ENCODE peak calls at places on chromosomes 2 and 18, in seven cellular contexts. O is IMR-90, S is mesendoderm, L is H1, N is neuronal stem cell, V is H9, Q is mesenchymal stem cell. F is an unnamed sample.

GRCh38 chr2:174009488-174010223 is 44.5 kb upstream of the SP3 start:
- DNase-seq in O (peak; percentile 64), S (no peak), L (no peak), N (no peak), V (no peak), Q (no peak), F (no peak)

GRCh38 chr2:39660612-39661196 is 5.0 kb upstream of the TMEM178A start:
- DNase-seq in O (no peak), S (no peak), L (no peak), N (no peak), V (no peak), Q (peak; percentile 14), F (no peak)

GRCh38 chr2:149747456-149747855 is 159.9 kb upstream of the MMADHC start:
- DNase-seq in O (no peak), S (no peak), L (no peak), N (no peak), V (no peak), Q (no peak), F (no peak)

GRCh38 chr2:105235388-105236059 is 6.0 kb upstream of the GPR45 start:
- DNase-seq in O (peak; percentile 80), S (peak; percentile 93), L (peak; percentile 88), N (peak; percentile 80), V (peak; percentile 82), Q (peak; percentile 86), F (peak; percentile 66)

GRCh38 chr2:146068051-146068450 is 1548.1 kb upstream of the ZEB2 start:
- DNase-seq in O (peak; percentile 5), S (no peak), L (no peak), N (no peak), V (no peak), Q (peak; percentile 5), F (no peak)

GRCh38 chr2:31980674-31981356 is 30.0 kb downstream of the MEMO1 start:
- DNase-seq in O (peak; percentile 68), S (peak; percentile 62), L (no peak), N (no peak), V (peak; percentile 33), Q (peak; percentile 83), F (no peak)

GRCh38 chr2:4122751-4123150 is 419.4 kb downstream of the DCDC2C start:
- DNase-seq in O (no peak), S (no peak), L (no peak), N (no peak), V (no peak), Q (no peak), F (no peak)

GRCh38 chr18:76801567-76802505 is 20.5 kb upstream of the ZNF236 start:
- DNase-seq in O (peak; percentile 35), S (peak; percentile 74), L (peak; percentile 88), N (peak; percentile 35), V (peak; percentile 76), Q (peak; percentile 53), F (peak; percentile 63)

GRCh38 chr2:100733344-100734187 is 86.4 kb upstream of the NPAS2 start:
- DNase-seq in O (peak; percentile 75), S (peak; percentile 51), L (no peak), N (peak; percentile 35), V (peak; percentile 51), Q (peak; percentile 86), F (no peak)

GRCh38 chr2:108593547-108594098 is 59.4 kb downstream of the LIMS1 start:
- DNase-seq in O (peak; percentile 88), S (peak; percentile 49), L (no peak), N (no peak), V (no peak), Q (peak; percentile 61), F (no peak)

GRCh38 chr2:217746741-217747287 is 256.0 kb downstream of the TNS1 start:
- DNase-seq in O (peak; percentile 61), S (no peak), L (peak; percentile 20), N (no peak), V (no peak), Q (peak; percentile 49), F (no peak)

GRCh38 chr2:119387381-119388129 is 20.8 kb downstream of the DBI start:
- DNase-seq in O (peak; percentile 20), S (peak; percentile 39), L (no peak), N (no peak), V (no peak), Q (peak; percentile 70), F (peak; percentile 52)

GRCh38 chr2:113025751-113026150 is 20.5 kb downstream of the IL36A start:
- DNase-seq in O (no peak), S (no peak), L (no peak), N (no peak), V (no peak), Q (no peak), F (no peak)

GRCh38 chr2:102025016-102025491 is 33.3 kb downstream of the IL1R2 start:
- DNase-seq in O (peak; percentile 49), S (no peak), L (no peak), N (no peak), V (no peak), Q (peak; percentile 40), F (no peak)

GRCh38 chr18:5237723-5238370 is 40.8 kb upstream of the AKAIN1 start:
- DNase-seq in O (peak; percentile 85), S (peak; percentile 95), L (peak; percentile 92), N (peak; percentile 87), V (peak; percentile 89), Q (peak; percentile 91), F (peak; percentile 84)

GRCh38 chr2:240963376-240964220 is 34.8 kb upstream of the SNED1 start:
- DNase-seq in O (no peak), S (no peak), L (peak; percentile 45), N (no peak), V (peak; percentile 24), Q (no peak), F (no peak)

GRCh38 chr2:68236080-68236734 is 16.1 kb downstream of the PPP3R1 start:
- DNase-seq in O (no peak), S (no peak), L (no peak), N (no peak), V (no peak), Q (no peak), F (no peak)
- H3K4me1 ChIP-seq in O (peaks cover 24% of the 10 kb centered on the region), S (no peaks in the 10 kb centered on the region), L (no peaks in the 10 kb centered on the region), N (no peaks in the 10 kb centered on the region), V (peaks cover 8% of the 10 kb centered on the region), Q (no peaks in the 10 kb centered on the region), F (no peaks in the 10 kb centered on the region)

GRCh38 chr2:42044939-42045338 is 2.9 kb upstream of the PKDCC start:
- DNase-seq in O (no peak), S (no peak), L (no peak), N (no peak), V (no peak), Q (no peak), F (no peak)
- H2BK5ac ChIP-seq in O (no peak overlapping the region), S (no peak overlapping the region), L (no peak overlapping the region), N (no peak overlapping the region), V (no peak overlapping the region), Q (no peak overlapping the region), F (no peak overlapping the region)

GRCh38 chr2:54558188-54558975 is 102.3 kb downstream of the SPTBN1 start:
- DNase-seq in O (peak; percentile 64), S (peak; percentile 96), L (peak; percentile 72), N (peak; percentile 79), V (peak; percentile 85), Q (peak; percentile 73), F (peak; percentile 54)
- H3K4me1 ChIP-seq in O (peaks cover 21% of the 10 kb centered on the region), S (peaks cover 2% of the 10 kb centered on the region), L (peaks cover 5% of the 10 kb centered on the region), N (peaks cover 13% of the 10 kb centered on the region), V (no peaks in the 10 kb centered on the region), Q (peaks cover 16% of the 10 kb centered on the region), F (peaks cover 10% of the 10 kb centered on the region)

GRCh38 chr18:59041296-59041695 is 98.4 kb upstream of the SEC11C start:
- DNase-seq in O (no peak), S (no peak), L (no peak), N (no peak), V (no peak), Q (no peak), F (no peak)
- H2BK5ac ChIP-seq in O (no peak overlapping the region), S (no peak overlapping the region), L (no peak overlapping the region), N (no peak overlapping the region), V (no peak overlapping the region), Q (no peak overlapping the region), F (no peak overlapping the region)

GRCh38 chr18:21550510-21550970 is 50.0 kb downstream of the ESCO1 start:
- DNase-seq in O (no peak), S (no peak), L (no peak), N (no peak), V (no peak), Q (no peak), F (no peak)

GRCh38 chr18:21546423-21546822 is 54.1 kb downstream of the ESCO1 start:
- DNase-seq in O (no peak), S (no peak), L (no peak), N (no peak), V (no peak), Q (no peak), F (no peak)

DNA sequence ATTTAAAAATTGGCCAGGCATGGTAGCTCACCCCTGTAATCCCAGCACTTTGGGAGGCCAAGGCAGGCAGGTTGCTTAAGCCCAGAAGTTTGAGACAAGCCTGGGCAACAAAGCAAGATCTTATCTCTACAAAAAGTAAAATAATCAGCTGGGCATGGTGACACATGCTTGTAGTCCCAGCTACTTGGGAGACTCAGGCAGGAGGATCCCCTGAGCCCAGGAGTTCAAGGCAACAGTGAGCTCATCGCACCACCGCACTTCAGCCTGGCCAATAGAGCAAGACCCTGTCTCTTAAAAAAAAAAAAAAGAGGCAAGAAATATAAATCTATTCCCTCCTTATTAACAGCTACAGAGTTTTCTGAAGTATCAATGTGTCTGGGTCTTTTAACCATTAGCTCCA is 51.9 kb downstream of the ESCO1 start:
- DNase-seq in O (no peak), S (no peak), L (no peak), N (no peak), V (no peak), Q (no peak), F (peak; percentile 4)
- H3K4me1 ChIP-seq in O (no peaks in the 10 kb centered on the region), S (no peaks in the 10 kb centered on the region), L (no peaks in the 10 kb centered on the region), N (no peaks in the 10 kb centered on the region), V (no peaks in the 10 kb centered on the region), Q (peaks cover 2% of the 10 kb centered on the region), F (peaks cover 2% of the 10 kb centered on the region)

DNA sequence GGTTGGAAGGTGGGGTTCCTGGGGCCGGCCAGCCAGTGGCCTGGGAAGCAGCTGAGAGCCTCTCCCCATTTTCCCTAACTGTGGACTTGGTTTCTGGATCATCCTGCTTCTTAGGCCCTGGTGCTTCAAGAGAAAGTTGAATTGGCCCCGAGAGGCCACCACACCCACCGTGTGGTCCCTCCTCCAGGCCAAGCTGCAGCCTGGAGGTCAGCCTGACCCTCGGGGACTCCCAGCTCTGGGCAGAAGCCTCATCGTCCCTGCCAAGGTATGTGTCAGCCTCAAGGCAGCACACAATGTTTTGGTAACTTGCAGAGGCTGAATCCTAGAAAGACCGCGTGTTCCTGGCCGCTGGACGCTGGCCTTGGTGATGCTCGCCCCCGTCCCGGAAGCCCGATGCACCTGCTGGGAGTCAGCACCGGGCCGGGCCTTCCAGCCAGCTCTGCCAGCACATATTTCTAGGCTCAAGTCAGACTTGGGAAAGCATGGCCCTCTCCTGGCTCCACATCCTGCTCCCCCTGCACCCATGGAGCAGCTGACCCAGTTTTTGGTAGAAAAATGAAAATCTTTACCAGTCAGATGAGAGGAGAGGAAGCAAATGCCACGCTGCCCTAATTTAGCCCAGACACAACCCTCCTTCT is 72.6 kb downstream of the ACTR2 start:
- DNase-seq in O (peak; percentile 76), S (no peak), L (no peak), N (no peak), V (no peak), Q (peak; percentile 42), F (peak; percentile 49)
- H2BK5ac ChIP-seq in O (peak overlapping the region; percentile 45), S (no peak overlapping the region), L (no peak overlapping the region), N (peak overlapping the region; percentile 84), V (no peak overlapping the region), Q (no peak overlapping the region), F (no peak overlapping the region)